ENCODE peak calls at places on chromosomes 2 and 18, in six cellular contexts. One of them, this sample, is unnamed.
A peak's percentile ranks its signal among the peaks of the same experiment; 100 is the strongest.

GRCh38 chr2:221676566-221677172 is 104.6 kb upstream of the EPHA4 start:
- DNase-seq in thoracic aorta: no peak
- DNase-seq in right lobe of liver: no peak
- DNase-seq in right atrium auricular region: no peak
- DNase-seq in PC-3: peak; percentile 71
- DNase-seq in upper lobe of right lung: no peak
- DNase-seq in this sample: no peak

GRCh38 chr2:60091884-60092283 is 461.6 kb downstream of the BCL11A start:
- DNase-seq in thoracic aorta: no peak
- DNase-seq in right lobe of liver: peak; percentile 31
- DNase-seq in PC-3: no peak
- DNase-seq in right atrium auricular region: no peak
- DNase-seq in upper lobe of right lung: no peak
- DNase-seq in this sample: no peak

GRCh38 chr2:65478498-65479135 is 46.2 kb upstream of the SPRED2 start:
- DNase-seq in upper lobe of right lung: no peak
- DNase-seq in thoracic aorta: no peak
- DNase-seq in right atrium auricular region: no peak
- DNase-seq in right lobe of liver: no peak
- DNase-seq in PC-3: no peak
- DNase-seq in this sample: no peak

GRCh38 chr2:133641497-133641896 is 73.2 kb upstream of the NCKAP5 start:
- DNase-seq in right atrium auricular region: no peak
- DNase-seq in thoracic aorta: no peak
- DNase-seq in PC-3: peak; percentile 98
- DNase-seq in upper lobe of right lung: peak; percentile 58
- DNase-seq in right lobe of liver: peak; percentile 21
- DNase-seq in this sample: no peak

GRCh38 chr2:102950547-102950946 is 188.7 kb downstream of the TMEM182 start:
- DNase-seq in PC-3: peak; percentile 37
- DNase-seq in upper lobe of right lung: no peak
- DNase-seq in right lobe of liver: no peak
- DNase-seq in right atrium auricular region: no peak
- DNase-seq in thoracic aorta: no peak
- DNase-seq in this sample: no peak

GRCh38 chr2:21007129-21008013 is 36.5 kb downstream of the APOB start:
- DNase-seq in right atrium auricular region: no peak
- DNase-seq in right lobe of liver: no peak
- DNase-seq in PC-3: no peak
- DNase-seq in upper lobe of right lung: no peak
- DNase-seq in thoracic aorta: no peak
- DNase-seq in this sample: no peak

GRCh38 chr2:215773728-215774127 is 239.6 kb downstream of the MREG start:
- DNase-seq in right lobe of liver: peak; percentile 32
- DNase-seq in PC-3: peak; percentile 63
- DNase-seq in thoracic aorta: peak; percentile 42
- DNase-seq in upper lobe of right lung: no peak
- DNase-seq in right atrium auricular region: no peak
- DNase-seq in this sample: no peak

GRCh38 chr2:222791946-222792649 is 68.7 kb upstream of the ACSL3 start:
- DNase-seq in right lobe of liver: peak; percentile 43
- DNase-seq in upper lobe of right lung: peak; percentile 67
- DNase-seq in PC-3: no peak
- DNase-seq in right atrium auricular region: peak; percentile 89
- DNase-seq in thoracic aorta: no peak
- DNase-seq in this sample: peak; percentile 77

GRCh38 chr2:200308001-200308400 is 1.5 kb downstream of the SPATS2L start:
- DNase-seq in right atrium auricular region: no peak
- DNase-seq in thoracic aorta: no peak
- DNase-seq in upper lobe of right lung: no peak
- DNase-seq in PC-3: peak; percentile 24
- DNase-seq in right lobe of liver: no peak
- DNase-seq in this sample: no peak

GRCh38 chr18:22543764-22544163 is 126.0 kb upstream of the CTAGE1 start:
- DNase-seq in thoracic aorta: no peak
- DNase-seq in right lobe of liver: no peak
- DNase-seq in right atrium auricular region: no peak
- DNase-seq in upper lobe of right lung: no peak
- DNase-seq in PC-3: peak; percentile 48
- DNase-seq in this sample: no peak

GRCh38 chr2:26652361-26653041 is 11.3 kb upstream of the CIB4 start:
- DNase-seq in thoracic aorta: no peak
- DNase-seq in right atrium auricular region: no peak
- DNase-seq in upper lobe of right lung: peak; percentile 42
- DNase-seq in right lobe of liver: no peak
- DNase-seq in PC-3: no peak
- DNase-seq in this sample: no peak

DNA sequence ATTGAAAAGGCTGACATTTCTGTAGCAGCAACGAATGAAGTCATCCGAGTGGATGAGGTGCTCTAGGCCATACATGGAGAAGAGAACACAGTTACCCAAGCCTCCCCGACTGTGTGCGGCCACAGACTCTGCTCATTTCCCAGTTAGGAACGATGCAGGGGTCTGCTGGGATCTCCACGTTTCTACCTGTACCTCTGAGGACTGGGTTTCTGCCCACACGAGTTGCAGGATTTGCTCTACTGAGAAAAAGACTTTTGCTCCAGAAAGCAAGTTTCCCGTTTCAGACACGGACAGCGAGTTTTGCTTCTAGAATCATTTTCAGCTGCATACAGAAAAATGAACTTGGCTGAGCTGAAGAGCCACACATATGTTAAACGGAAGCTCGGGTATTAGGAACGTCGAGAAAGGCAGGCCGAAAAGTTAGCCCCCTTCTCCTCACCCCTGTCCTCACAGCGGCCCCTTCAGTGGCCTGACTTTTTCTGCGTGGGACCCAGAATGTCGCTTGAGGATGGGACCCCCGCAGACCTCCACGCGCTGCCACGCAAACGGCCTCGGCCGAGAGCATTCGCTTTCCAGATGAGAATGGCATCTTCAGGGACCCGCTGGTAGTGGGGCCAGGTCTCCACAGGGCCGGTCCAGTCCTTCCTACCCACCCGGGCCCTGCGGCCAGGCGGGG is 582 bp upstream of the RAB31 start:
- DNase-seq in right lobe of liver: no peak
- DNase-seq in thoracic aorta: no peak
- DNase-seq in upper lobe of right lung: no peak
- DNase-seq in right atrium auricular region: peak; percentile 56
- DNase-seq in PC-3: no peak
- DNase-seq in this sample: no peak
- H3K4me1 ChIP-seq in right lobe of liver: no peaks in the 10 kb centered on the region
- H3K4me1 ChIP-seq in thoracic aorta: peaks cover 44% of the 10 kb centered on the region
- H3K4me1 ChIP-seq in upper lobe of right lung: peaks cover 11% of the 10 kb centered on the region
- H3K4me1 ChIP-seq in right atrium auricular region: no peaks in the 10 kb centered on the region
- H3K4me1 ChIP-seq in PC-3: peaks cover 19% of the 10 kb centered on the region
- H3K4me1 ChIP-seq in this sample: peaks cover 14% of the 10 kb centered on the region

GRCh38 chr18:74476154-74476553 is 19.0 kb upstream of the DIPK1C start:
- DNase-seq in upper lobe of right lung: no peak
- DNase-seq in PC-3: peak; percentile 21
- DNase-seq in thoracic aorta: no peak
- DNase-seq in right atrium auricular region: no peak
- DNase-seq in right lobe of liver: no peak
- DNase-seq in this sample: no peak
- TF ChIP-seq CTCF in upper lobe of right lung: peak; percentile 46
- TF ChIP-seq CTCF in PC-3: peak; percentile 56
- TF ChIP-seq CTCF in thoracic aorta: peak; percentile 62
- TF ChIP-seq CTCF in right atrium auricular region: peak; percentile 81
- TF ChIP-seq CTCF in right lobe of liver: peak; percentile 36
- TF ChIP-seq CTCF in this sample: peak; percentile 62

GRCh38 chr18:59272221-59272888 is 899 bp downstream of the RAX start:
- DNase-seq in PC-3: no peak
- DNase-seq in upper lobe of right lung: no peak
- DNase-seq in thoracic aorta: no peak
- DNase-seq in right atrium auricular region: no peak
- DNase-seq in right lobe of liver: peak; percentile 38
- DNase-seq in this sample: peak; percentile 78
- H3K9me3 ChIP-seq in PC-3: no peaks in the 10 kb centered on the region
- H3K9me3 ChIP-seq in upper lobe of right lung: no peaks in the 10 kb centered on the region
- H3K9me3 ChIP-seq in thoracic aorta: no peaks in the 10 kb centered on the region
- H3K9me3 ChIP-seq in right atrium auricular region: no peaks in the 10 kb centered on the region
- H3K9me3 ChIP-seq in right lobe of liver: no peaks in the 10 kb centered on the region
- H3K9me3 ChIP-seq in this sample: no peaks in the 10 kb centered on the region

DNA sequence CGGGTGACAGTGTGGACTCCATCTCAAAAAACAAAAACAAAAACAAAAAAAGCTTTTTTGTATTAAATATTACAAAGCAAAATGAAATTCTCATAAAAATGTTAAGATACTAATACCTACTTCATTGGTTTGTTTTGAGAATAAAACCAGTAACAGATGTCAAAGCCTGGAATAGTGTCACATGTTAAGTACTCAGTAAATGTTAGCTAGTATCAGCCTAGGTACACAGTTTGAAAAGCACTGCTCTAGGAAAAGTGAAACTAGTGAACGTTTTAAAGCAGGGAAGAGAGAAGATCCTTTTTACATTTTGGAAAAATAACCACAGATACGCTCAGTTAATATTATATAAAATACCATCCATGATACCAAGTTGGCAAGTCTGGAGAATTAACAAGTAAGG is 37.1 kb upstream of the ADAM17 start:
- DNase-seq in PC-3: no peak
- DNase-seq in thoracic aorta: no peak
- DNase-seq in right lobe of liver: no peak
- DNase-seq in upper lobe of right lung: no peak
- DNase-seq in right atrium auricular region: no peak
- DNase-seq in this sample: no peak
- H3K4me1 ChIP-seq in PC-3: peaks cover 30% of the 10 kb centered on the region
- H3K4me1 ChIP-seq in thoracic aorta: peaks cover 48% of the 10 kb centered on the region
- H3K4me1 ChIP-seq in right lobe of liver: no peaks in the 10 kb centered on the region
- H3K4me1 ChIP-seq in upper lobe of right lung: peaks cover 29% of the 10 kb centered on the region
- H3K4me1 ChIP-seq in right atrium auricular region: no peaks in the 10 kb centered on the region
- H3K4me1 ChIP-seq in this sample: peaks cover 4% of the 10 kb centered on the region

GRCh38 chr2:158045362-158045761 is 56.3 kb upstream of the UPP2 start:
- DNase-seq in right atrium auricular region: no peak
- DNase-seq in thoracic aorta: no peak
- DNase-seq in PC-3: peak; percentile 35
- DNase-seq in upper lobe of right lung: no peak
- DNase-seq in right lobe of liver: no peak
- DNase-seq in this sample: no peak
- TF ChIP-seq CTCF in right atrium auricular region: no peak
- TF ChIP-seq CTCF in thoracic aorta: no peak
- TF ChIP-seq CTCF in PC-3: peak; percentile 58
- TF ChIP-seq CTCF in upper lobe of right lung: no peak
- TF ChIP-seq CTCF in right lobe of liver: no peak
- TF ChIP-seq CTCF in this sample: peak; percentile 16